ENCODE peak calls at places on chromosomes 7 and 10, in six cellular contexts. B is H1, Y is IMR-90, O is mesendoderm, E is H9, Z is neuronal stem cell. M is an unnamed sample.
A peak's percentile ranks its signal among the peaks of the same experiment; 100 is the strongest.

GRCh38 chr7:33530664-33531063 is 374.7 kb upstream of the BMPER start:
- DNase-seq in Z (no peak), B (no peak), O (no peak), E (no peak), Y (no peak), M (no peak)

GRCh38 chr10:87761892-87762291 is 56.1 kb downstream of the ATAD1 start:
- DNase-seq in B (no peak), Y (peak; percentile 82), E (no peak), Z (no peak), O (peak; percentile 35), M (peak; percentile 28)

GRCh38 chr7:24902276-24902675 is 77.7 kb downstream of the OSBPL3 start:
- DNase-seq in Y (peak; percentile 71), B (no peak), E (no peak), Z (no peak), O (no peak), M (peak; percentile 8)

GRCh38 chr10:55550241-55550640 is 749.2 kb upstream of the PCDH15 start:
- DNase-seq in O (no peak), Z (no peak), E (no peak), B (no peak), Y (no peak), M (no peak)

GRCh38 chr7:159067870-159068787 is 76.5 kb downstream of the VIPR2 start:
- DNase-seq in Y (no peak), E (no peak), B (no peak), O (no peak), Z (no peak), M (no peak)

GRCh38 chr7:128974241-128974934 is 36.7 kb downstream of the IRF5 start:
- DNase-seq in E (no peak), B (no peak), Y (peak; percentile 45), Z (no peak), O (peak; percentile 50), M (peak; percentile 78)

GRCh38 chr7:80150621-80151273 is 16.1 kb downstream of the GNAI1 start:
- DNase-seq in O (peak; percentile 67), B (no peak), Z (no peak), E (no peak), Y (peak; percentile 54), M (no peak)

GRCh38 chr10:3225589-3225988 is 53.0 kb upstream of the PITRM1 start:
- DNase-seq in B (no peak), Z (no peak), O (no peak), Y (peak; percentile 69), E (no peak), M (peak; percentile 65)

GRCh38 chr10:108597031-108597430 is 1326.3 kb downstream of the XPNPEP1 start:
- DNase-seq in Y (no peak), Z (no peak), B (no peak), E (no peak), O (no peak), M (no peak)

DNA sequence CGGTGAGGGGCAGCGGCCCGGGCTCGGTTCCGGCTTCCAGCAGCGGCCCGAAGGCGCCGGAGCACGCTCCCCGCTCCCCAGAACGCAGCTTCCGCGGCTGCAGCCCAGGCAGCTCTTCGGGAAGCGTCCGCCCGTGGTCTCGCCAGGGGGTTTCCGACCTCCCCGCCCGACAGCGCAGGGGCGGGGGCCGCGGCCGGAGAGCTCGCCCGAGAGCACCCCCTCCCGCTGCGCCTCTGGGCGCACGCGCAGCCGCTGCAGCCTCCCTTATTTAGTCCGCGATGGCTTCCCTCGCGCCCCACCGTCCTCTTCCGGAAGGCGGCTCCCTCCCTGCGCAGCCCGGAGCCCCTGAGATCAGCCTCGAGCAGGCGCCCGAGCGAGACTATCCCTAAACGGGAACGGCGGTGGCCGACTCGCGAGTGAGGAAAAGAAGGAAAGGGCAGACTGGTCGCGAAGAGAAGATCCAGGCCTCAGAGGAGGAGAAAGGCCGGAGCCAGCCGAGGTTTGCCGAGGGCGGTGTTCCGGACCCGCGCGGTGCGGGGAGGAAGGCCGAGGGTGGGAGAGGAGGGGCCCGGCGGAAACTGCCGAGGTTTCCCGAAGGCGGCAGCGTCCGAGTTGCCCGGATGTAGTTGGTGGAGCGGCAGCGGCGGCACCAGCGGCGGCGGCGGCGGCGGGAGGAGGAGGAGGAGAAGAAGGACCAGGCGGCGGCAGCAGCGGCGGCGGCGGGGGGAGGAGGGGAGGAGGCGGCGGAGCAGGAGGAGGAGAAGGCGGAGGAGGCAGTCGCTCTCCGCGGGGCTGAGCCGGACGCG is at the start of gene WAC:
- DNase-seq in Z (peak; percentile 95), O (peak; percentile 97), B (peak; percentile 99), Y (peak; percentile 89), E (peak; percentile 93), M (peak; percentile 97)
- H2AK5ac ChIP-seq in Z (peak within 1 kb of the TSS; percentile 74), O (no peak within 1 kb of the TSS), B (no peak within 1 kb of the TSS), Y (peak within 1 kb of the TSS; percentile 71), E (no peak within 1 kb of the TSS), M (peak within 1 kb of the TSS; percentile 76)

GRCh38 chr10:119522747-119523426 is 19.6 kb downstream of the RGS10 start:
- DNase-seq in E (no peak), Y (no peak), O (peak; percentile 87), Z (no peak), B (no peak), M (peak; percentile 99)

GRCh38 chr10:119518936-119519335 is 23.6 kb downstream of the RGS10 start:
- DNase-seq in B (no peak), O (no peak), Z (no peak), Y (no peak), E (no peak), M (no peak)

GRCh38 chr10:119521443-119522204 is 20.9 kb downstream of the RGS10 start:
- DNase-seq in Y (peak; percentile 92), O (peak; percentile 96), Z (no peak), B (no peak), E (no peak), M (peak; percentile 81)

GRCh38 chr10:119518176-119518575 is 24.3 kb downstream of the RGS10 start:
- DNase-seq in B (no peak), O (no peak), Z (no peak), E (no peak), Y (no peak), M (no peak)

DNA sequence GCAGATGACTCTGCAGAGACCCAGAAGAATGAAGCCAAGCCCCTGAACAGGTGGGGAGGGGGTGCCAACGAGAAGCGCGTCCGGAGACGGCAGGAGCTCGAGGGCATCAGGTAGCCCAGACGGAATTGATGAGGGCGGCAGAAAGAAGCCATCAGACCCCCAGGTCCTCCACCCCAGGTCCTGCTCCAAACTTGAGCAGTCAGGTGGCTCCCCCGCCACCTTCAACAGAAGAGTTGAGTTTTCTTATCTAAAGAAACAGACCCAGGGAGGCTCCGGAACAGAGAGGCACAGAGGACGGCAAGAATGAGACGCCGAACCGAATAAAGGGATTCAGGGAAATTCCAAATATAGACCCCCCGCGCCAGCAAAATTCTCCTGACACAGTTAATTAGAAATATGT is 22.2 kb downstream of the RGS10 start:
- DNase-seq in B (no peak), Y (no peak), E (no peak), O (no peak), Z (no peak), M (no peak)
- H2AK5ac ChIP-seq in B (no peak overlapping the region), Y (peak overlapping the region; percentile 78), E (no peak overlapping the region), O (no peak overlapping the region), Z (peak overlapping the region; percentile 41), M (no peak overlapping the region)

DNA sequence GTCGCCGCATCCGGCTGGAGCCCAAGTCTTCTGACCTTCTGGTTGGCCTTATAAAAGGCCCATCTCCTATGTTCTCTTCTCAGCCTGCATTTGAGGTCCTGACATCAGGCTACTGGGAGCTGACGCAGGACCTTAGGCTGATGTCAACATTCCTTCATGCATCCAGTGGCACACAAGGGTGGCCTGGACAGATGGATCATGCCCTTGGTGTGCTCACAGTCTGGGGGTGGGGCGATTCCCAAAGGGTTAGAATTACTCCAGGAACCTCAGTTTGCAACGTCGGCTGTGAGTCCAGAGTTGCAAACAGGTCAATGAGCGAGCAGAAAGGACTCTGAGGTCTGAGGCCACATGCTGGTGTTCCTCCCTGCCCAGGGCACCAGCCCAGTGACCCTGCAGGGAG is 8.2 kb upstream of the CLIP2 start:
- DNase-seq in B (no peak), O (no peak), Z (no peak), Y (peak; percentile 44), E (no peak), M (no peak)
- H2AK5ac ChIP-seq in B (peak overlapping the region; percentile 68), O (peak overlapping the region; percentile 22), Z (no peak overlapping the region), Y (peak overlapping the region; percentile 92), E (no peak overlapping the region), M (no peak overlapping the region)

DNA sequence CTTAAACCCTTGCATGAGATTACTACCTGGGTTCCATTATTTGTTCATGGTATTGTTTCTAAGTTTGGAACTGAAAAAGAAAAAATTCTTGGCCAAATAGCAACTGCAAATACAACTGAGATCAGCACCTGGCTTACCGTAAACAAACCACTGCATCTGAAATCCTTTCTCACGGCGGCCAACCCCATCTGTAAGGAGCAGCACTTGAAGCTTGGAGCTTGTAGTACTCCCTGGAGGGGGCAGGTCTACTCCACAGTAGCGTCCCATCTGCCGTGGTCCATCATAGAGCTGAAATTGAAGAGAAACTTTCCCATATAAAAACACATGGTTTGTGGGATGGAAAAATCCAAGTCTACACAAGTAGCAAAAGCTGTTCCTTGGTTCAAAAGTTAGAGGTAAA is 109.9 kb downstream of the CUBN start:
- DNase-seq in O (no peak), Y (peak; percentile 27), Z (no peak), B (peak; percentile 7), E (no peak), M (no peak)
- H2AK5ac ChIP-seq in O (peak overlapping the region; percentile 11), Y (peak overlapping the region; percentile 63), Z (no peak overlapping the region), B (no peak overlapping the region), E (no peak overlapping the region), M (no peak overlapping the region)

GRCh38 chr10:133295426-133296320 is 13.0 kb downstream of the TUBGCP2 start:
- DNase-seq in B (no peak), O (no peak), Y (no peak), Z (no peak), E (no peak), M (no peak)

GRCh38 chr10:133289761-133290160 is 13.1 kb upstream of the ADAM8 start:
- DNase-seq in B (no peak), O (no peak), E (no peak), Z (no peak), Y (no peak), M (no peak)

GRCh38 chr10:133293810-133294119 is 14.9 kb downstream of the TUBGCP2 start:
- DNase-seq in O (no peak), B (no peak), E (no peak), Z (no peak), Y (no peak), M (no peak)

GRCh38 chr10:133294189-133294588 is 14.5 kb downstream of the TUBGCP2 start:
- DNase-seq in E (no peak), Z (no peak), Y (no peak), B (no peak), O (no peak), M (peak; percentile 37)

DNA sequence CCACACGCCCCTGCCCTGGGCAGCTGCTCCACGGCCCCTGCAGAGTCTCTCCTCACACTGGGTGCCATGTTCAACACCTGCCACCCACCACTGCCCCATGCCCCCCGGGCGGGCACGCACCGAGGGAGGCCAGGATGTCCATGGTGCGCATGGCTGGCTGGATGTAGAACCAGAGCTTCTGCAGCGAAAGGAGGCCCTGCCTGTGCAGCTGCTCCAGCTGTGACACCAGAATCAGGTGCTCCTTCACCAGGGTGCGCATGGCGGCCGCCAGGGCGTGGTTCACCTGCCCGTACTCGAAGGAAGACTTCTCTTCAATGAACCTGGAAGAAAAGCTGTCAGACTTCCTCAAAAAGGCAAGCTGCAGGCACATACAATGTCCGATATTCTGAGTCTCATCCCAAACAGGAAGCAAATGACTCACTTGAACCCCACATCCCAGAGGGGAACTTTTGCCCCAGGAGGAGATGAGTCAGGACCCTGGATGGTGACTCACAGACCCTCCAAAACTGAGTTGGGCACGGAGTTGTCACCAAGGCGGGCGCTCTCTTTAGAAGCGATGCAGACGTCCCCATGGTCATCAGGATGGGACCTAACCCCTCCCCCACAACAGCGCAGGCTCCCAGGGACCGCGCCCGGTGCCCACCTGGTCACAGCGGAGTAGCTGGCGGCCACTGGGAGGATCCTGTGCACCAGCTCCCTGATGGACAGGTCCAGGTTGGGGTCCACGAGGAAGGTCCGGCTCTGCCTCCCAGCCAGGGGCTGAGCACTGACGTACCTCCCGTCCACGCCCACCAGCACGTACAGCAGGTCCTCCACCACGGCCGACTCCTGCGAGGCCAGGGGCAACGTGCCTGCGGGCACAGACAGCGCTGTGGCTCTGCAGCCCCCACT is 15.5 kb downstream of the TUBGCP2 start:
- DNase-seq in Y (peak; percentile 75), E (no peak), Z (no peak), O (no peak), B (no peak), M (no peak)
- H2AK5ac ChIP-seq in Y (peak overlapping the region; percentile 94), E (no peak overlapping the region), Z (no peak overlapping the region), O (no peak overlapping the region), B (no peak overlapping the region), M (no peak overlapping the region)

M was measured in trophoblast cell.